ENCODE peak calls at places on chromosomes 3 and 15, in six cellular contexts. One of them, this sample, is unnamed.

GRCh38 chr15:68418611-68419161 is 13.3 kb downstream of the ITGA11 start:
- DNase-seq in fibroblast of villous mesenchyme: peak
- DNase-seq in fibroblast of the aortic adventitia: peak
- DNase-seq in astrocyte of the spinal cord: peak
- DNase-seq in cardiac muscle cell: no peak
- DNase-seq in WERI-Rb-1: no peak
- DNase-seq in this sample: peak

GRCh38 chr3:176906046-176906905 is 291.0 kb downstream of the TBL1XR1 start:
- DNase-seq in fibroblast of villous mesenchyme: peak
- DNase-seq in fibroblast of the aortic adventitia: peak
- DNase-seq in astrocyte of the spinal cord: peak
- DNase-seq in cardiac muscle cell: peak
- DNase-seq in WERI-Rb-1: no peak
- DNase-seq in this sample: no peak

GRCh38 chr3:101381809-101382208 is 61.4 kb upstream of the IMPG2 start:
- DNase-seq in fibroblast of villous mesenchyme: peak
- DNase-seq in fibroblast of the aortic adventitia: peak
- DNase-seq in astrocyte of the spinal cord: peak
- DNase-seq in cardiac muscle cell: peak
- DNase-seq in WERI-Rb-1: no peak
- DNase-seq in this sample: no peak

GRCh38 chr3:99850608-99851007 is 32.9 kb downstream of the CMSS1 start:
- DNase-seq in fibroblast of villous mesenchyme: no peak
- DNase-seq in fibroblast of the aortic adventitia: no peak
- DNase-seq in astrocyte of the spinal cord: no peak
- DNase-seq in cardiac muscle cell: no peak
- DNase-seq in WERI-Rb-1: no peak
- DNase-seq in this sample: no peak

GRCh38 chr15:51883436-51883835 is 54.0 kb downstream of the TMOD3 start:
- DNase-seq in fibroblast of villous mesenchyme: peak
- DNase-seq in fibroblast of the aortic adventitia: peak
- DNase-seq in astrocyte of the spinal cord: peak
- DNase-seq in cardiac muscle cell: no peak
- DNase-seq in WERI-Rb-1: no peak
- DNase-seq in this sample: no peak

GRCh38 chr3:105836533-105836932 is 32.3 kb downstream of the CBLB start:
- DNase-seq in fibroblast of villous mesenchyme: peak
- DNase-seq in fibroblast of the aortic adventitia: peak
- DNase-seq in astrocyte of the spinal cord: peak
- DNase-seq in cardiac muscle cell: no peak
- DNase-seq in WERI-Rb-1: no peak
- DNase-seq in this sample: no peak

GRCh38 chr15:92619380-92620101 is 36.0 kb downstream of the FAM174B start:
- DNase-seq in fibroblast of villous mesenchyme: peak
- DNase-seq in fibroblast of the aortic adventitia: peak
- DNase-seq in astrocyte of the spinal cord: peak
- DNase-seq in cardiac muscle cell: no peak
- DNase-seq in WERI-Rb-1: no peak
- DNase-seq in this sample: no peak

GRCh38 chr3:79199966-79200365 is 567.8 kb downstream of the ROBO1 start:
- DNase-seq in fibroblast of villous mesenchyme: no peak
- DNase-seq in fibroblast of the aortic adventitia: no peak
- DNase-seq in astrocyte of the spinal cord: peak
- DNase-seq in cardiac muscle cell: no peak
- DNase-seq in WERI-Rb-1: no peak
- DNase-seq in this sample: no peak

GRCh38 chr15:68200016-68200861 is 4.9 kb downstream of the CALML4 start:
- DNase-seq in fibroblast of villous mesenchyme: peak
- DNase-seq in fibroblast of the aortic adventitia: no peak
- DNase-seq in astrocyte of the spinal cord: no peak
- DNase-seq in cardiac muscle cell: peak
- DNase-seq in WERI-Rb-1: no peak
- DNase-seq in this sample: no peak

GRCh38 chr3:98770261-98771039 is 7.3 kb downstream of the ST3GAL6 start:
- DNase-seq in fibroblast of villous mesenchyme: no peak
- DNase-seq in fibroblast of the aortic adventitia: no peak
- DNase-seq in astrocyte of the spinal cord: no peak
- DNase-seq in cardiac muscle cell: no peak
- DNase-seq in WERI-Rb-1: no peak
- DNase-seq in this sample: no peak

GRCh38 chr3:129577356-129577755 is 29.1 kb downstream of the PLXND1 start:
- DNase-seq in fibroblast of villous mesenchyme: peak
- DNase-seq in fibroblast of the aortic adventitia: no peak
- DNase-seq in astrocyte of the spinal cord: no peak
- DNase-seq in cardiac muscle cell: no peak
- DNase-seq in WERI-Rb-1: peak
- DNase-seq in this sample: no peak

GRCh38 chr3:34200576-34200975 is 402.1 kb downstream of the PDCD6IP start:
- DNase-seq in fibroblast of villous mesenchyme: no peak
- DNase-seq in fibroblast of the aortic adventitia: no peak
- DNase-seq in astrocyte of the spinal cord: no peak
- DNase-seq in cardiac muscle cell: no peak
- DNase-seq in WERI-Rb-1: no peak
- DNase-seq in this sample: no peak

GRCh38 chr3:52495777-52496602 is 852 bp downstream of the STAB1 start:
- DNase-seq in fibroblast of villous mesenchyme: peak
- DNase-seq in fibroblast of the aortic adventitia: peak
- DNase-seq in astrocyte of the spinal cord: peak
- DNase-seq in cardiac muscle cell: no peak
- DNase-seq in WERI-Rb-1: no peak
- DNase-seq in this sample: no peak

DNA sequence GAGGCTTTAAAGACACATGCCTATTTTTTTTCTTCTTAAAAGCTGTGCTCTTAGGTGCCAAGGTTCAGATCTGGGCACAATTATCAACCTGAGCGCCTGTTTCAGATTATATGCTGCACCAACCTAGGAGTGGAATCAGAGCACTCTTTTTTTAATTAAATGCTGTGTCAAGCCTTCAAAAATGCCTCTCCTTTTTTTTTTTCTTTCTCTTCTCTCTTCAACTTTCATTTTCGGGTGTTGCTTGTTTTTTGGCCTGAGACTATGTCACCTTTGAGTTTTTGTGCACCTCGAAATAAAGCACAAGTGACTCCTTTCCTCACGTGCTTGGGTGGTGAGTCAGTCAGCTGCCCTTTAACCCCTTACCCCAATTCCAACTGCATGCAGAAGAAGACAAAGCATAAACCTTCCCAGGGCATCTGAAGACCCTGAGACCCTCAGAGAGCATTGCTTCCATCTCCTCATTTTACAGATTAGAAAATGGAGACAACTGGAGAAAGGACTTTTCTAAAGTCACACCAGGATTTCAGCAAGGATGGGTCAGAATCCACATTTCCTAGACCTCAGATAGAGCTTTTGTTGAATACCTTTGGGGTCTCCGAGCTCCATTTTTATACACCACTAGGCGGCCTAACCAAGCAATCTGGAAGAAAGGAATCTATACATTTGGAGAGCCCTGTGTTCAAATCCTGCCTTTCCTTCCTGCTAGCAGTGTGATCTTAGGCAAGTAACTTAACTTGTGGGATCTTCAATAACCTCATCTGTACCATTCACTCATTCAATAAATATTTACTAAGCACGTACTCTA is 631 bp upstream of the PRICKLE2 start:
- DNase-seq in fibroblast of villous mesenchyme: peak
- DNase-seq in fibroblast of the aortic adventitia: no peak
- DNase-seq in astrocyte of the spinal cord: no peak
- DNase-seq in cardiac muscle cell: no peak
- DNase-seq in WERI-Rb-1: no peak
- DNase-seq in this sample: no peak
- H3K4me3 ChIP-seq in fibroblast of villous mesenchyme: peak
- H3K4me3 ChIP-seq in fibroblast of the aortic adventitia: peak
- H3K4me3 ChIP-seq in astrocyte of the spinal cord: peak
- H3K4me3 ChIP-seq in cardiac muscle cell: no peak
- H3K4me3 ChIP-seq in WERI-Rb-1: peak
- H3K4me3 ChIP-seq in this sample: peak

GRCh38 chr15:96703087-96703486 is 372.6 kb downstream of the NR2F2 start:
- DNase-seq in fibroblast of villous mesenchyme: no peak
- DNase-seq in fibroblast of the aortic adventitia: no peak
- DNase-seq in astrocyte of the spinal cord: no peak
- DNase-seq in cardiac muscle cell: no peak
- DNase-seq in WERI-Rb-1: no peak
- DNase-seq in this sample: no peak

GRCh38 chr15:96703794-96704550 is 373.5 kb downstream of the NR2F2 start:
- DNase-seq in fibroblast of villous mesenchyme: no peak
- DNase-seq in fibroblast of the aortic adventitia: no peak
- DNase-seq in astrocyte of the spinal cord: no peak
- DNase-seq in cardiac muscle cell: no peak
- DNase-seq in WERI-Rb-1: no peak
- DNase-seq in this sample: no peak

GRCh38 chr15:96701876-96702275 is 371.4 kb downstream of the NR2F2 start:
- DNase-seq in fibroblast of villous mesenchyme: no peak
- DNase-seq in fibroblast of the aortic adventitia: no peak
- DNase-seq in astrocyte of the spinal cord: no peak
- DNase-seq in cardiac muscle cell: no peak
- DNase-seq in WERI-Rb-1: no peak
- DNase-seq in this sample: no peak

GRCh38 chr15:96699871-96700401 is 369.4 kb downstream of the NR2F2 start:
- DNase-seq in fibroblast of villous mesenchyme: no peak
- DNase-seq in fibroblast of the aortic adventitia: no peak
- DNase-seq in astrocyte of the spinal cord: no peak
- DNase-seq in cardiac muscle cell: no peak
- DNase-seq in WERI-Rb-1: no peak
- DNase-seq in this sample: no peak

GRCh38 chr15:96701443-96701842 is 370.9 kb downstream of the NR2F2 start:
- DNase-seq in fibroblast of villous mesenchyme: no peak
- DNase-seq in fibroblast of the aortic adventitia: no peak
- DNase-seq in astrocyte of the spinal cord: no peak
- DNase-seq in cardiac muscle cell: no peak
- DNase-seq in WERI-Rb-1: no peak
- DNase-seq in this sample: no peak
- TF ChIP-seq CTCF in fibroblast of villous mesenchyme: no peak
- TF ChIP-seq CTCF in fibroblast of the aortic adventitia: no peak
- TF ChIP-seq CTCF in astrocyte of the spinal cord: no peak
- TF ChIP-seq CTCF in cardiac muscle cell: no peak
- TF ChIP-seq CTCF in WERI-Rb-1: no peak
- TF ChIP-seq CTCF in this sample: no peak

GRCh38 chr3:137709011-137709601 is 55.0 kb upstream of the SOX14 start:
- DNase-seq in fibroblast of villous mesenchyme: no peak
- DNase-seq in fibroblast of the aortic adventitia: no peak
- DNase-seq in astrocyte of the spinal cord: no peak
- DNase-seq in cardiac muscle cell: peak
- DNase-seq in WERI-Rb-1: peak
- DNase-seq in this sample: no peak

GRCh38 chr3:137714551-137714950 is 49.6 kb upstream of the SOX14 start:
- DNase-seq in fibroblast of villous mesenchyme: no peak
- DNase-seq in fibroblast of the aortic adventitia: no peak
- DNase-seq in astrocyte of the spinal cord: no peak
- DNase-seq in cardiac muscle cell: no peak
- DNase-seq in WERI-Rb-1: no peak
- DNase-seq in this sample: no peak
- H3K4me3 ChIP-seq in fibroblast of villous mesenchyme: no peak
- H3K4me3 ChIP-seq in fibroblast of the aortic adventitia: no peak
- H3K4me3 ChIP-seq in astrocyte of the spinal cord: no peak
- H3K4me3 ChIP-seq in cardiac muscle cell: no peak
- H3K4me3 ChIP-seq in WERI-Rb-1: no peak
- H3K4me3 ChIP-seq in this sample: no peak

DNA sequence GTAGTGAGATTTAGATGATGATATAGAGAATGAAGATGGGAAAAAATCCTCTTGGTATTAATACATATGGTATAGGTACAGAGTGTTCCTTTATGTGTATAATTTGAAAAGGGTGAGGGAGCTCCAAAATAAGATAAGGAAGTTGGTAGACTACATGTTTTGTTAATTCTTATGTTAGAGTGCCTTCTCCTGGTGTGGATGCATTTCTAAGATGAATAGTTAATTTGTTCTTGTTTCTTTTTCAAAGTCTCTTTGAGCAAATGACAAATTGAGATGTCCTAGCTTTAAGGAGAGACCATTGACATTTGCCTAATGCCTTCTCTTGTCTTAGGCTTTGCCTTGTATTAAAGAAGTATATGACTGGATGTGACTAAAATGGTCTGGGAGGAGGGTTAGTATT is 34.1 kb downstream of the AKAP13 start:
- DNase-seq in fibroblast of villous mesenchyme: peak
- DNase-seq in fibroblast of the aortic adventitia: peak
- DNase-seq in astrocyte of the spinal cord: peak
- DNase-seq in cardiac muscle cell: no peak
- DNase-seq in WERI-Rb-1: no peak
- DNase-seq in this sample: no peak
- TF ChIP-seq CTCF in fibroblast of villous mesenchyme: peak
- TF ChIP-seq CTCF in fibroblast of the aortic adventitia: no peak
- TF ChIP-seq CTCF in astrocyte of the spinal cord: no peak
- TF ChIP-seq CTCF in cardiac muscle cell: peak
- TF ChIP-seq CTCF in WERI-Rb-1: no peak
- TF ChIP-seq CTCF in this sample: no peak

This sample was measured in ascending aorta.